ENCODE peak calls at places on chromosomes 1 and 21, in nine cellular contexts. Q, K, F, D, H, U, Z, R and S are unnamed samples.

GRCh38 chr1:211035821-211036380 is 98.0 kb downstream of the KCNH1 start:
- DNase-seq in K (no peak), H (no peak), Z (no peak), R (no peak), D (no peak), U (no peak), F (no peak), Q (no peak), S (no peak)

GRCh38 chr1:111988743-111989453 is 570 bp downstream of the KCND3 start:
- DNase-seq in Q (no peak), H (no peak), U (peak; percentile 19), F (no peak), R (no peak), Z (no peak), K (no peak), D (peak; percentile 1), S (peak; percentile 3)

GRCh38 chr1:3468236-3469103 is 14.0 kb downstream of the ARHGEF16 start:
- DNase-seq in D (no peak), Z (no peak), K (no peak), H (no peak), U (no peak), Q (no peak), R (no peak), F (no peak), S (no peak)

GRCh38 chr1:6554907-6555778 is at the start of gene TAS1R1:
- DNase-seq in D (no peak), Z (peak; percentile 28), F (no peak), H (no peak), K (peak; percentile 36), U (no peak), R (peak; percentile 32), Q (no peak), S (no peak)

GRCh38 chr21:33971492-33972013 is 55.9 kb upstream of the ATP5PO start:
- DNase-seq in F (no peak), D (no peak), Q (no peak), H (no peak), K (no peak), Z (no peak), R (no peak), U (no peak), S (no peak)

GRCh38 chr1:201999625-202000238 is 10.7 kb upstream of the ELF3 start:
- DNase-seq in Q (no peak), H (no peak), F (peak; percentile 63), D (no peak), U (peak; percentile 12), K (no peak), R (no peak), Z (no peak), S (peak; percentile 35)

GRCh38 chr21:36297938-36298572 is 21.9 kb upstream of the MORC3 start:
- DNase-seq in U (no peak), F (no peak), Q (peak; percentile 49), Z (peak; percentile 28), R (no peak), H (peak; percentile 53), K (no peak), D (peak; percentile 33), S (no peak)

GRCh38 chr1:67273591-67273990 is 34.1 kb upstream of the IL12RB2 start:
- DNase-seq in H (no peak), Z (no peak), K (no peak), D (no peak), Q (no peak), U (no peak), F (no peak), R (no peak), S (no peak)

GRCh38 chr1:112862753-112863426 is 93.1 kb downstream of the SLC16A1 start:
- DNase-seq in D (no peak), H (no peak), Q (no peak), K (no peak), Z (no peak), R (no peak), F (no peak), U (no peak), S (no peak)

GRCh38 chr1:86445919-86446318 is 21.9 kb downstream of the CLCA2 start:
- DNase-seq in F (no peak), D (no peak), U (no peak), K (no peak), Z (no peak), Q (no peak), H (no peak), R (no peak), S (no peak)

GRCh38 chr1:109740615-109741373 is at the start of gene GSTM3:
- DNase-seq in R (no peak), D (no peak), K (no peak), U (no peak), Z (no peak), Q (no peak), H (no peak), F (no peak), S (no peak)

GRCh38 chr1:175197536-175197935 is 5.0 kb upstream of the KIAA0040 start:
- DNase-seq in U (no peak), Q (no peak), H (no peak), F (peak; percentile 6), K (no peak), D (no peak), R (no peak), Z (no peak), S (no peak)

GRCh38 chr21:34935868-34936267 is 113.2 kb downstream of the RUNX1 start:
- DNase-seq in K (no peak), U (no peak), D (no peak), H (no peak), Q (no peak), Z (no peak), F (no peak), R (no peak), S (no peak)

GRCh38 chr1:203557958-203558760 is 64.2 kb downstream of the OPTC start:
- DNase-seq in K (peak; percentile 92), Q (no peak), H (no peak), Z (no peak), R (no peak), F (peak; percentile 96), U (no peak), D (no peak), S (no peak)

GRCh38 chr1:208848854-208849253 is 604.7 kb upstream of the PLXNA2 start:
- DNase-seq in D (no peak), U (no peak), Q (no peak), Z (no peak), K (no peak), H (no peak), R (no peak), F (no peak), S (no peak)

GRCh38 chr1:18352640-18353245 is 128.0 kb upstream of the KLHDC7A start:
- DNase-seq in Z (no peak), F (no peak), D (no peak), U (no peak), K (no peak), R (no peak), Q (no peak), H (no peak), S (no peak)

GRCh38 chr1:7555391-7556185 is 215.5 kb upstream of the VAMP3 start:
- DNase-seq in U (no peak), Q (no peak), R (no peak), D (no peak), H (no peak), Z (no peak), K (no peak), F (no peak), S (no peak)

GRCh38 chr1:226974544-226975258 is 34.6 kb downstream of the COQ8A start:
- DNase-seq in Q (no peak), K (no peak), H (no peak), D (no peak), R (no peak), F (no peak), U (no peak), Z (no peak), S (no peak)

GRCh38 chr1:176517484-176517883 is 54.5 kb downstream of the PAPPA2 start:
- DNase-seq in D (no peak), Z (no peak), U (no peak), K (no peak), H (no peak), Q (no peak), R (no peak), F (no peak), S (no peak)

GRCh38 chr1:47262787-47263413 is 30.9 kb upstream of the TAL1 start:
- DNase-seq in Q (peak; percentile 12), K (peak; percentile 14), H (no peak), D (peak; percentile 7), F (peak; percentile 75), U (no peak), Z (peak; percentile 18), R (no peak), S (peak; percentile 44)

GRCh38 chr1:26733982-26734381 is 38.2 kb downstream of the ARID1A start:
- DNase-seq in H (no peak), R (no peak), Q (no peak), F (peak; percentile 79), Z (no peak), D (no peak), U (no peak), K (no peak), S (no peak)

GRCh38 chr1:24952413-24952841 is 22.4 kb upstream of the RUNX3 start:
- DNase-seq in U (no peak), F (no peak), Q (peak; percentile 64), Z (no peak), D (no peak), R (no peak), K (no peak), H (no peak), S (no peak)

GRCh38 chr1:170196490-170196889 is 50.7 kb downstream of the NTMT2 start:
- DNase-seq in R (no peak), U (no peak), Z (no peak), H (no peak), D (no peak), Q (no peak), K (no peak), F (no peak), S (no peak)

GRCh38 chr1:216498277-216498676 is 75.0 kb upstream of the USH2A start:
- DNase-seq in F (no peak), R (no peak), H (no peak), Q (no peak), Z (no peak), D (no peak), U (no peak), K (no peak), S (no peak)

GRCh38 chr1:182189535-182190066 is 128.1 kb upstream of the ZNF648 start:
- DNase-seq in R (no peak), U (no peak), D (no peak), F (no peak), H (no peak), K (no peak), Z (no peak), Q (no peak), S (no peak)

GRCh38 chr1:179393721-179394120 is 27.9 kb downstream of the AXDND1 start:
- DNase-seq in Z (no peak), K (no peak), F (no peak), U (no peak), R (no peak), Q (no peak), H (no peak), D (no peak), S (no peak)

GRCh38 chr1:43373034-43373940 is 5.5 kb upstream of the ELOVL1 start:
- DNase-seq in Z (no peak), Q (no peak), F (peak; percentile 75), D (no peak), K (no peak), U (no peak), H (no peak), R (no peak), S (no peak)

GRCh38 chr1:74005533-74005932 is 192.4 kb downstream of the LRRIQ3 start:
- DNase-seq in U (no peak), H (no peak), Z (no peak), F (no peak), K (no peak), D (no peak), Q (no peak), R (no peak), S (no peak)

GRCh38 chr1:12618661-12619395 is 818 bp upstream of the DHRS3 start:
- DNase-seq in Q (no peak), H (peak; percentile 50), R (no peak), F (peak; percentile 74), K (peak; percentile 55), D (peak; percentile 50), U (peak; percentile 28), Z (no peak), S (no peak)

GRCh38 chr21:22585558-22585957 is 1587.3 kb downstream of the NCAM2 start:
- DNase-seq in D (no peak), R (no peak), H (no peak), F (no peak), K (no peak), Q (peak; percentile 10), U (no peak), Z (no peak), S (no peak)

GRCh38 chr1:33348194-33348593 is 27.3 kb upstream of the A3GALT2 start:
- DNase-seq in H (no peak), D (no peak), Q (no peak), Z (no peak), F (peak; percentile 46), R (no peak), K (no peak), U (no peak), S (no peak)